ENCODE peak calls at places on chromosomes 1 and 21, in eight cellular contexts. E is psoas muscle, U is mucosa of descending colon, G is suprapubic skin, D is fibroblast of the aortic adventitia, Y is colonic mucosa, X is pancreas, J is GM23338. B is an unnamed sample.

GRCh38 chr1:16425125-16426025 is 11.8 kb downstream of the SPATA21 start:
- DNase-seq in D (no peak), G (no peak), Y (no peak), J (no peak), E (no peak), U (no peak), X (no peak), B (no peak)

GRCh38 chr21:14917762-14918161 is 147.0 kb downstream of the NRIP1 start:
- DNase-seq in D (peak; percentile 45), G (no peak), Y (no peak), E (no peak), U (no peak), X (no peak), J (no peak), B (no peak)

GRCh38 chr1:52032124-52032784 is 1.4 kb downstream of the KTI12 start:
- DNase-seq in X (no peak), Y (no peak), J (no peak), E (no peak), D (no peak), U (no peak), G (no peak), B (no peak)

GRCh38 chr21:33020558-33021100 is 5.1 kb upstream of the OLIG2 start:
- DNase-seq in U (no peak), J (no peak), G (no peak), X (no peak), E (no peak), Y (no peak), D (no peak), B (no peak)

GRCh38 chr21:43988506-43989230 is 23.4 kb upstream of the TRAPPC10 start:
- DNase-seq in G (no peak), D (no peak), U (no peak), Y (no peak), J (no peak), X (no peak), E (no peak), B (no peak)

GRCh38 chr1:37718901-37719571 is 26.7 kb downstream of the CDCA8 start:
- DNase-seq in U (no peak), D (no peak), X (no peak), Y (no peak), G (no peak), E (no peak), J (no peak), B (no peak)

GRCh38 chr1:234655328-234656069 is 45.5 kb upstream of the IRF2BP2 start:
- DNase-seq in D (no peak), J (peak; percentile 10), U (no peak), G (no peak), X (no peak), Y (peak; percentile 15), E (no peak), B (no peak)

GRCh38 chr1:101198842-101199636 is 37.8 kb upstream of the S1PR1 start:
- DNase-seq in G (no peak), J (no peak), D (no peak), X (no peak), U (no peak), Y (no peak), E (no peak), B (no peak)

GRCh38 chr1:65791860-65792670 is 630 bp upstream of the PDE4B start:
- DNase-seq in X (peak; percentile 43), U (no peak), D (no peak), J (peak; percentile 40), Y (no peak), G (no peak), E (no peak), B (no peak)

GRCh38 chr1:117812868-117813511 is 116.4 kb downstream of the GDAP2 start:
- DNase-seq in E (no peak), D (peak; percentile 83), J (no peak), X (no peak), U (no peak), Y (no peak), G (no peak), B (no peak)

GRCh38 chr1:221274373-221274772 is 395.1 kb downstream of the HLX start:
- DNase-seq in J (peak; percentile 3), E (no peak), X (no peak), Y (no peak), D (no peak), U (no peak), G (no peak), B (no peak)

GRCh38 chr21:42724226-42724920 is 71.0 kb downstream of the PDE9A start:
- DNase-seq in X (no peak), U (peak; percentile 85), D (peak; percentile 86), E (no peak), J (no peak), Y (peak; percentile 78), G (no peak), B (no peak)

GRCh38 chr1:61084560-61084991 is 2.2 kb downstream of the NFIA start:
- DNase-seq in U (no peak), Y (no peak), X (no peak), E (no peak), D (peak; percentile 64), G (no peak), J (no peak), B (no peak)

GRCh38 chr21:24938592-24938991 is 668.7 kb downstream of the MRPL39 start:
- DNase-seq in Y (no peak), D (no peak), X (no peak), J (no peak), E (no peak), G (no peak), U (no peak), B (no peak)

GRCh38 chr1:25818569-25818968 is 1.2 kb upstream of the MTFR1L start:
- DNase-seq in U (no peak), J (no peak), Y (no peak), D (no peak), G (no peak), E (no peak), X (no peak), B (no peak)

GRCh38 chr1:25820247-25821111 is 725 bp downstream of the MTFR1L start:
- DNase-seq in U (peak; percentile 80), X (no peak), E (peak; percentile 36), G (no peak), J (peak; percentile 80), Y (peak; percentile 56), D (peak; percentile 57), B (no peak)

GRCh38 chr1:25819496-25820246 is at the start of gene MTFR1L:
- DNase-seq in U (peak; percentile 95), X (peak; percentile 94), D (peak; percentile 63), G (peak; percentile 94), E (peak; percentile 87), Y (peak; percentile 95), J (peak; percentile 92), B (peak; percentile 90)

GRCh38 chr1:25816112-25816718 is 3.5 kb upstream of the MTFR1L start:
- DNase-seq in X (no peak), Y (no peak), U (no peak), G (peak; percentile 78), J (no peak), E (no peak), D (no peak), B (no peak)

DNA sequence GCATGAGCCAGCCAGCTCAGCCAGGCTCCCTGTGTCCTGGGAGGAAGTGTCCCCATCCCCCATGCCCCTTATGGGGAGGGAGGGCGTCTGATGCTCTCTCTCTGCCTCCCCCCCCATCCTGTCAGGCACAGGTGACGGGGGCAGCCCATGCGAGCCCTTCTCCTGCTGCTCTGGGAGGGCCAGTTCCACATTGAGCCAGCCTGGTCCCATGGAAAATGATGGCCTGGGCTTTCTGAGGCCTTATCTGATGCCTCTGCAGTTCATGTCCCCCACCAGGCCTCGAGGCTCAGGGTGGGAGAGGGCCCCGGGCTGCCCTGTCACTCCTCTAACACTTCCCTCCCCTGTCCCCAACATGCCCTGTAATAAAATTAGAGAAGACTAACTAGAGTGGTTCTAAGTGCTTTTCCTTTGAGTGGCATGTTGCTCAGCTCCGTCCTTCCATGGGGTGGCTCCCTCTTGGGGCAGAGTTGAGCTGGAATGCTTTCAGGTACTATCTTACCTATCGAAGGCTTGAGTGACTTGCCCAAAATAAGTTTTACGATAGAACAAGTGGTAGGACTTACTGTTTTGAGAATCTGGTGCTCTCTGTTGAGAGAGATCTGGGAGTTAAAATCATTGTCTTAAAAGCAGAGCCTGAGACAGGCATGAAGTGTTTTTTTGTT is 1.8 kb upstream of the MTFR1L start:
- DNase-seq in G (no peak), J (peak; percentile 69), E (no peak), Y (no peak), X (peak; percentile 49), U (no peak), D (no peak), B (no peak)
- H3K4me3 ChIP-seq in G (no peak overlapping the region), J (peak overlapping the region; percentile 94), E (no peak overlapping the region), Y (no peak overlapping the region), X (no peak overlapping the region), U (no peak overlapping the region), D (no peak overlapping the region), B (no peak overlapping the region)

DNA sequence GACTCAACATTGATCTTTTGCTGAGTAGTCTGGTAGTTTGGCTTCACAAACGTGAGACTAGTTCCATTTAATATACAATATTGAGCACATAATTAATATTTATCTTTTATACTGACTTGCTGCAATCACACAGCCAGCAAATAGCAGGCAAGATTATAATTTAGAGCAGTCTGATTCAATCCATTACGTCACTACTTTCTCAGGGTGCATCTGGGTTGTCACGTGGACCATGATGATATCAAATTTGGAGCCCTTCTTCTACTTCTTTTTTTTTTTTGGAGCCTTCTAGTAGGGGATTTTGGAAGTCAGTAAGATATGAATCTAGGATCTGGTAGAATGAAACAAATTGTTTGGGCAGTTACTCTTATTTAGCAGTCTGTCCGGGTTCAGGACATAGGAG is 100.6 kb upstream of the SLC5A9 start:
- DNase-seq in X (no peak), U (no peak), G (no peak), Y (no peak), J (no peak), D (no peak), E (no peak), B (no peak)
- H3K4me3 ChIP-seq in X (no peak overlapping the region), U (no peak overlapping the region), G (no peak overlapping the region), Y (no peak overlapping the region), J (no peak overlapping the region), D (no peak overlapping the region), E (no peak overlapping the region), B (no peak overlapping the region)

DNA sequence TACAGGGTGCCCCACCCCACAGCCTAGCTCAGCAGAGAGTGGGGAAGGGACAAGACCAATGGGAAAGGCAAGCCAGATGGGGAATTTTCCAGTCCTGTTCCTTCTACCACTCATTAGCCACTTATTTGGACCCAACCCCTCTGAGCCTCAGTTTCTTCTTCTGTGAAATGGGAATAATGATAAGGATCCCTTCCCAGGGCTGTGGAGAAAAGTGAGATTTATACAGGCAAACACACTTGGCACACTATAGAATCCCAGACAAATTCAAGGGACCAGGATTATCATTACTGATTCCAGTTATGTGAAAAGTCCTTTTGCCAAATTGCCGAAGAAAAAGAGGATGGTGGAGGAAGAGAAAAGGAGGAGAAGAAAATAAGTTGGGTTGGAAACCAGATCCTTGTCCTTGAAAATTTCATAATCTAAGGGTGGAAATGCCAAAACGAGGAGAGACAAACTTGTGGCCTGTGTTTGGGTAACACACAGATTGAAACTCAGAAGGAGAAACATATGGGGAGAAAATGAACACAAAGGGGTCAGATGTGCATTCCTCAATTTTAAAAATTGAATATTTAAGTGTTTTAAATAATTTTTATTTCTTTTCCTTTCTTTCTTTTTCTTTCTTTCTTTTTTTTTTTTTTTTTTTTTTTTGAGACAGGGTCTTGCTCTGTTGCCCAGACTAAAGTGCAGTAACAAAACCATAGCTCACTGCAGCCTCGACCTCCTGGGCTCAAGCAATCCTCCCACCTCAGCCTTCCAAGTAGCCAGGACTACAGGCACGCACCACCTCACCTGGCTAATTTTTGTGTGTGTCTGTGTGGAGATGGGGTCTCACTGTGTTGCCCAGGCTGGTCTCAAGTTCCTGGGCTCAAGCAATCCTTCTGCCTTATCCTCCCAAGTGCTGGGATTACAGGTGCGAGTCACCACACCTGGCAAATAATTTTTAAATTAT is 9.6 kb downstream of the CAPN2 start:
- DNase-seq in G (no peak), D (no peak), J (no peak), X (no peak), U (no peak), Y (no peak), E (no peak), B (no peak)
- H3K4me3 ChIP-seq in G (no peak overlapping the region), D (no peak overlapping the region), J (no peak overlapping the region), X (no peak overlapping the region), U (no peak overlapping the region), Y (no peak overlapping the region), E (no peak overlapping the region), B (no peak overlapping the region)

GRCh38 chr1:215651867-215652266 is 84.8 kb downstream of the KCTD3 start:
- DNase-seq in X (no peak), E (no peak), U (no peak), D (no peak), J (peak; percentile 49), G (no peak), Y (no peak), B (no peak)
- H3K4me3 ChIP-seq in X (no peak overlapping the region), E (no peak overlapping the region), U (no peak overlapping the region), D (no peak overlapping the region), J (peak overlapping the region; percentile 37), G (no peak overlapping the region), Y (no peak overlapping the region), B (no peak overlapping the region)